ENCODE peak calls at places on chromosome 10, in five cellular contexts. One of them, this sample, is unnamed.

GRCh38 chr10:100749309-100750217 is 4.2 kb downstream of the PAX2 start:
- DNase-seq in activated T-cell treated with anti-CD3 and anti-CD28 coated beads for 4 hours: no peak
- DNase-seq in H1: no peak
- DNase-seq in HL-60: no peak
- DNase-seq in adrenal gland: no peak
- DNase-seq in this sample: no peak

GRCh38 chr10:97150191-97150590 is 35.6 kb downstream of the SLIT1 start:
- DNase-seq in activated T-cell treated with anti-CD3 and anti-CD28 coated beads for 4 hours: no peak
- DNase-seq in adrenal gland: peak; percentile 26
- DNase-seq in H1: no peak
- DNase-seq in HL-60: no peak
- DNase-seq in this sample: no peak

GRCh38 chr10:94239696-94240095 is 123.0 kb downstream of the NOC3L start:
- DNase-seq in activated T-cell treated with anti-CD3 and anti-CD28 coated beads for 4 hours: no peak
- DNase-seq in adrenal gland: no peak
- DNase-seq in H1: no peak
- DNase-seq in HL-60: no peak
- DNase-seq in this sample: no peak

GRCh38 chr10:35127289-35127891 is 744 bp downstream of the CREM start:
- DNase-seq in H1: no peak
- DNase-seq in adrenal gland: peak; percentile 75
- DNase-seq in HL-60: peak; percentile 55
- DNase-seq in activated T-cell treated with anti-CD3 and anti-CD28 coated beads for 4 hours: peak; percentile 39
- DNase-seq in this sample: no peak

GRCh38 chr10:114684085-114684821 is 26.2 kb upstream of the ABLIM1 start:
- DNase-seq in HL-60: no peak
- DNase-seq in H1: no peak
- DNase-seq in adrenal gland: no peak
- DNase-seq in activated T-cell treated with anti-CD3 and anti-CD28 coated beads for 4 hours: no peak
- DNase-seq in this sample: no peak

GRCh38 chr10:86355571-86356038 is 11.0 kb downstream of the GRID1 start:
- DNase-seq in HL-60: peak; percentile 96
- DNase-seq in H1: no peak
- DNase-seq in adrenal gland: peak; percentile 67
- DNase-seq in activated T-cell treated with anti-CD3 and anti-CD28 coated beads for 4 hours: no peak
- DNase-seq in this sample: no peak

GRCh38 chr10:132521041-132521465 is 16.5 kb upstream of the INPP5A start:
- DNase-seq in HL-60: no peak
- DNase-seq in H1: no peak
- DNase-seq in activated T-cell treated with anti-CD3 and anti-CD28 coated beads for 4 hours: no peak
- DNase-seq in adrenal gland: peak; percentile 22
- DNase-seq in this sample: no peak

GRCh38 chr10:86647773-86648705 is 6.3 kb upstream of the OPN4 start:
- DNase-seq in HL-60: no peak
- DNase-seq in H1: no peak
- DNase-seq in activated T-cell treated with anti-CD3 and anti-CD28 coated beads for 4 hours: no peak
- DNase-seq in adrenal gland: peak; percentile 21
- DNase-seq in this sample: no peak